ENCODE peak calls at places on chromosomes 13 and 19, in seven cellular contexts. T is GM23248, C is endodermal cell, V is right cardiac atrium, B is AG10803, Q is fibroblast of pulmonary artery, G is psoas muscle. Z is an unnamed sample.

GRCh38 chr13:84641491-84641890 is 759.2 kb upstream of the SLITRK1 start:
- DNase-seq in T (peak; percentile 56), C (no peak), V (no peak), B (peak; percentile 31), Q (peak; percentile 25), G (no peak), Z (no peak)

GRCh38 chr13:32538234-32538620 is 368 bp downstream of the N4BP2L2 start:
- DNase-seq in T (peak; percentile 76), C (no peak), V (peak; percentile 62), B (peak; percentile 41), Q (peak; percentile 43), G (peak; percentile 27), Z (no peak)

GRCh38 chr19:10316229-10317044 is 622 bp upstream of the FDX2 start:
- DNase-seq in T (no peak), C (no peak), V (no peak), B (no peak), Q (no peak), G (no peak), Z (no peak)

GRCh38 chr13:34152409-34152808 is 334.5 kb downstream of the RFC3 start:
- DNase-seq in T (no peak), C (no peak), V (no peak), B (no peak), Q (peak; percentile 10), G (no peak), Z (no peak)

GRCh38 chr13:113171250-113172125 is 13.0 kb downstream of the PROZ start:
- DNase-seq in T (no peak), C (no peak), V (no peak), B (no peak), Q (no peak), G (no peak), Z (no peak)

GRCh38 chr19:43476606-43477005 is 11.2 kb upstream of the LYPD3 start:
- DNase-seq in T (peak; percentile 70), C (no peak), V (no peak), B (peak; percentile 96), Q (peak; percentile 73), G (no peak), Z (no peak)

GRCh38 chr19:53037101-53038097 is 7.1 kb upstream of the ERVV-2 start:
- DNase-seq in T (peak; percentile 87), C (peak; percentile 77), V (peak; percentile 62), B (peak; percentile 11), Q (peak; percentile 59), G (no peak), Z (no peak)

GRCh38 chr13:46654956-46655726 is 102.2 kb downstream of the LRCH1 start:
- DNase-seq in T (no peak), C (no peak), V (no peak), B (no peak), Q (peak; percentile 67), G (no peak), Z (no peak)

GRCh38 chr13:113437408-113438010 is 15.8 kb downstream of the ADPRHL1 start:
- DNase-seq in T (peak; percentile 36), C (peak; percentile 42), V (peak; percentile 47), B (no peak), Q (no peak), G (no peak), Z (no peak)

GRCh38 chr19:36688058-36688457 is 646 bp downstream of the ZNF567 start:
- DNase-seq in T (peak; percentile 10), C (no peak), V (no peak), B (no peak), Q (no peak), G (no peak), Z (no peak)

DNA sequence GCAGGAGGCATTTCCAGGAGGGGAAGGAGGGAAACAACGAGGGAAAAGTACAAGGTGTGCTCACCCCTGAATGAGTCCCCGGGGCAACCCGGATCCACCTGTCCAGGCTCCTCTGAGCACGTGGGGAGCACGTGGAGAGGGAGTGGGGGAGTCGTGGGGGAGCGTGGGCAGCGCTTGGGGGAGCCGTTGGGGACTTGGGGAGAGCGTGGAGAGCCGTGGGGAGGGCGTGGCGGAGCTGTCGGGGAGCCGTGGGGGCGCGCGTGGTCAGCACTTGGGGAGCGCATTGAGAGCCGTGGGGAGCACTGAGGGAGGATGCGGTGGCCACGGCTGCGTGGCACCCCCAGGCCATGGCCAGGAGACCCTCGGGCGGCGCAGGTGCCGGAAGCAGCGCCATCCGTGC is 52.8 kb downstream of the IRS2 start:
- DNase-seq in T (no peak), C (no peak), V (no peak), B (no peak), Q (no peak), G (no peak), Z (no peak)
- H3K4me3 ChIP-seq in T (no peak overlapping the region), C (no peak overlapping the region), V (no peak overlapping the region), B (no peak overlapping the region), Q (no peak overlapping the region), G (no peak overlapping the region), Z (no peak overlapping the region)

DNA sequence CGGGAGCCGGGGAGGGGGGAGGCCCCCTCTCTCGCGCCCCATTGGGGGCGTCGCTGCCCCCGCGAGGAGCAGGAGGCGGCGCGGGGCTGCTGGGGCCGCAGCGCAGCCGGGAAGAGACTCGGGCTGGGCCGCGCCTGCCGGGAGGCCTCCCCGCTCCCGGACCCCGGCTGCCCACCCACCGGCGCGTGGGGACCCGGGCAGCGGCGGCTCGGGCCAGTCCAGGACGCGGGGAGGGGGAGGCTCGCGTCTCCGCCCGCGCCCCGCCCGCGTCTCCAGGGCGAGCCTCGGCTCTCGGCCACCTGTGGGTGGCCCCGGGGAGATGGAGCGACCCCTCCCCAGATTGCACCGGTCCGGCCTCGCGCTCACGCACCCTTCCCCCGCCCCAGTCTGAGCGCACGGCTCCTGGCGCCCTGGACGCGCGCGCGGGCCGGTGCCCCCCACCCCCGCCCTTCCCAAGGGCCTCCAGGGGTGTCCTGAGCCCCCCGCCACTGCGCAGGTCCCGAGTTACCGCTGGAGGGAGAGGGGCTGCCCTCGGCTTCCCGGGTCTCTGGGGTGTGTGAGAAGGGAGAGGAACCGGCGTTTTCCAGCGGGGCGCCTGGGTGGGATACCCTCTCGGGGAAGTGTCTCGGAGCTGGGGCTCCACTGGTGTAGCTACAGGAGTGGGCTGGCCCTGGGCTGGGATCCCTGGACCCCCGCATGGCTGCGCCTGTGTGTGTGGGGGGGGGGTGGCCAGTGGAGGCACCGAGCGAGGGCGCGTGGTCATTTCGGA is 645 bp downstream of the PALM start:
- DNase-seq in T (no peak), C (no peak), V (peak; percentile 72), B (no peak), Q (no peak), G (no peak), Z (no peak)
- H3K4me3 ChIP-seq in T (peak overlapping the region; percentile 42), C (peak overlapping the region; percentile 76), V (peak overlapping the region; percentile 100), B (no peak overlapping the region), Q (peak overlapping the region; percentile 57), G (peak overlapping the region; percentile 63), Z (no peak overlapping the region)

GRCh38 chr13:19959831-19960672 is 1.5 kb downstream of the ZMYM2 start:
- DNase-seq in T (peak; percentile 97), C (peak; percentile 93), V (peak; percentile 92), B (peak; percentile 89), Q (peak; percentile 93), G (peak; percentile 83), Z (peak; percentile 83)
- H3K4me3 ChIP-seq in T (peak overlapping the region; percentile 78), C (peak overlapping the region; percentile 99), V (peak overlapping the region; percentile 95), B (peak overlapping the region; percentile 90), Q (peak overlapping the region; percentile 67), G (peak overlapping the region; percentile 92), Z (peak overlapping the region; percentile 84)

GRCh38 chr19:45340899-45341453 is 426 bp downstream of the KLC3 start:
- DNase-seq in T (peak; percentile 18), C (peak; percentile 81), V (no peak), B (peak; percentile 18), Q (no peak), G (no peak), Z (no peak)

GRCh38 chr19:45339629-45340028 is 921 bp upstream of the KLC3 start:
- DNase-seq in T (no peak), C (no peak), V (no peak), B (no peak), Q (no peak), G (no peak), Z (no peak)

GRCh38 chr19:45342911-45343310 is 2.4 kb downstream of the KLC3 start:
- DNase-seq in T (no peak), C (no peak), V (no peak), B (no peak), Q (no peak), G (no peak), Z (no peak)

GRCh38 chr19:45336696-45337251 is 3.8 kb upstream of the KLC3 start:
- DNase-seq in T (no peak), C (no peak), V (no peak), B (no peak), Q (no peak), G (no peak), Z (no peak)

GRCh38 chr19:45340232-45340898 is at the start of gene KLC3:
- DNase-seq in T (peak; percentile 18), C (peak; percentile 90), V (no peak), B (no peak), Q (no peak), G (no peak), Z (peak; percentile 12)
- H3K4me3 ChIP-seq in T (no peak within 1 kb of the TSS), C (peak within 1 kb of the TSS; percentile 70), V (peak within 1 kb of the TSS; percentile 26), B (no peak within 1 kb of the TSS), Q (no peak within 1 kb of the TSS), G (peak within 1 kb of the TSS; percentile 49), Z (no peak within 1 kb of the TSS)

GRCh38 chr13:24159362-24159761 is 1.2 kb upstream of the SPATA13 start:
- DNase-seq in T (no peak), C (no peak), V (no peak), B (no peak), Q (no peak), G (no peak), Z (no peak)

GRCh38 chr13:24162604-24163003 is 2.1 kb downstream of the SPATA13 start:
- DNase-seq in T (no peak), C (no peak), V (no peak), B (no peak), Q (no peak), G (no peak), Z (no peak)

GRCh38 chr13:24159921-24160324 is 597 bp upstream of the SPATA13 start:
- DNase-seq in T (peak; percentile 10), C (peak; percentile 79), V (peak; percentile 55), B (no peak), Q (no peak), G (no peak), Z (no peak)

GRCh38 chr13:24161010-24161775 is 673 bp downstream of the SPATA13 start:
- DNase-seq in T (peak; percentile 57), C (no peak), V (peak; percentile 70), B (no peak), Q (no peak), G (peak; percentile 32), Z (peak; percentile 19)

GRCh38 chr13:24161980-24162517 is 1.5 kb downstream of the SPATA13 start:
- DNase-seq in T (no peak), C (no peak), V (no peak), B (no peak), Q (no peak), G (no peak), Z (no peak)
- H3K4me3 ChIP-seq in T (peak overlapping the region; percentile 81), C (peak overlapping the region; percentile 89), V (peak overlapping the region; percentile 87), B (peak overlapping the region; percentile 90), Q (peak overlapping the region; percentile 81), G (peak overlapping the region; percentile 81), Z (no peak overlapping the region)

GRCh38 chr13:25172303-25172630 is 179 bp upstream of the AMER2 start:
- DNase-seq in T (no peak), C (no peak), V (no peak), B (no peak), Q (no peak), G (no peak), Z (no peak)
- H3K4me3 ChIP-seq in T (no peak overlapping the region), C (no peak overlapping the region), V (no peak overlapping the region), B (no peak overlapping the region), Q (no peak overlapping the region), G (no peak overlapping the region), Z (no peak overlapping the region)

GRCh38 chr19:45763691-45764294 is 5.3 kb downstream of the SIX5 start:
- DNase-seq in T (no peak), C (no peak), V (no peak), B (no peak), Q (no peak), G (no peak), Z (no peak)
- H3K4me3 ChIP-seq in T (no peak overlapping the region), C (no peak overlapping the region), V (no peak overlapping the region), B (no peak overlapping the region), Q (no peak overlapping the region), G (no peak overlapping the region), Z (no peak overlapping the region)

GRCh38 chr19:1882089-1882785 is 3.1 kb downstream of the ABHD17A start:
- DNase-seq in T (no peak), C (no peak), V (no peak), B (no peak), Q (no peak), G (no peak), Z (peak; percentile 90)
- H3K4me3 ChIP-seq in T (no peak overlapping the region), C (no peak overlapping the region), V (peak overlapping the region; percentile 27), B (no peak overlapping the region), Q (no peak overlapping the region), G (peak overlapping the region; percentile 97), Z (peak overlapping the region; percentile 73)

Z was measured in naive thymus-derived CD4-positive, alpha-beta T cell.